ENCODE peak calls at places on chromosomes 16 and 17, in six cellular contexts. V, Y, S, U, L and E are unnamed samples.

GRCh38 chr17:39177256-39177655 is 11.3 kb upstream of the ARL5C start:
- DNase-seq in L (no peak), S (no peak), V (no peak), Y (no peak), U (peak; percentile 73), E (no peak)

GRCh38 chr16:49701867-49702494 is 153.9 kb downstream of the ZNF423 start:
- DNase-seq in Y (no peak), V (no peak), L (no peak), U (no peak), S (no peak), E (peak; percentile 27)

GRCh38 chr16:3047387-3047720 is 993 bp downstream of the MMP25 start:
- DNase-seq in U (no peak), S (no peak), V (no peak), L (no peak), Y (no peak), E (no peak)

GRCh38 chr17:75645889-75646625 is 12.8 kb downstream of the SMIM5 start:
- DNase-seq in V (peak; percentile 83), Y (no peak), S (no peak), U (peak; percentile 94), L (no peak), E (no peak)

GRCh38 chr16:15671530-15672117 is 21.6 kb downstream of the NDE1 start:
- DNase-seq in L (no peak), S (no peak), V (no peak), Y (no peak), U (no peak), E (no peak)

GRCh38 chr17:40314557-40314953 is 5.6 kb downstream of the RARA start:
- DNase-seq in S (peak; percentile 96), Y (peak; percentile 94), U (peak; percentile 98), L (peak; percentile 82), V (peak; percentile 5), E (peak; percentile 93)

GRCh38 chr16:86931410-86931941 is 353.1 kb downstream of the FOXL1 start:
- DNase-seq in S (no peak), Y (peak; percentile 73), V (no peak), U (no peak), L (peak; percentile 86), E (no peak)

GRCh38 chr17:34542700-34543336 is 36.6 kb upstream of the TMEM132E start:
- DNase-seq in Y (no peak), V (peak; percentile 42), S (no peak), U (peak; percentile 30), L (peak; percentile 17), E (peak; percentile 40)

GRCh38 chr17:19645608-19646250 is 2.8 kb upstream of the ALDH3A2 start:
- DNase-seq in S (no peak), U (peak; percentile 61), V (peak; percentile 74), L (peak; percentile 10), Y (no peak), E (no peak)

GRCh38 chr16:72986011-72986410 is 61.9 kb downstream of the ZFHX3 start:
- DNase-seq in S (no peak), U (no peak), L (peak; percentile 41), V (no peak), Y (no peak), E (no peak)

GRCh38 chr16:59327894-59328293 is 593.8 kb upstream of the GOT2 start:
- DNase-seq in Y (no peak), S (no peak), U (no peak), V (no peak), L (no peak), E (no peak)

GRCh38 chr16:12584488-12585233 is 219.0 kb downstream of the CPPED1 start:
- DNase-seq in V (no peak), U (no peak), Y (peak; percentile 77), L (no peak), S (no peak), E (no peak)

GRCh38 chr16:75256059-75256870 is 4.8 kb upstream of the BCAR1 start:
- DNase-seq in L (no peak), S (no peak), Y (no peak), V (no peak), U (no peak), E (no peak)

GRCh38 chr16:79278506-79278905 is 322.0 kb downstream of the MAF start:
- DNase-seq in U (no peak), V (no peak), Y (no peak), L (no peak), S (no peak), E (no peak)

GRCh38 chr16:8678068-8678927 is 3.9 kb downstream of the ABAT start:
- DNase-seq in U (peak; percentile 37), S (no peak), L (peak; percentile 27), V (no peak), Y (peak; percentile 84), E (no peak)

GRCh38 chr17:78958556-78959191 is 21.0 kb downstream of the LGALS3BP start:
- DNase-seq in Y (no peak), V (no peak), L (no peak), U (peak; percentile 68), S (no peak), E (no peak)

GRCh38 chr16:31451681-31452351 is 7.5 kb upstream of the ARMC5 start:
- DNase-seq in S (no peak), Y (peak; percentile 69), U (peak; percentile 85), L (peak; percentile 64), V (no peak), E (no peak)

GRCh38 chr17:3961564-3962047 is 2.6 kb downstream of the ATP2A3 start:
- DNase-seq in S (no peak), U (no peak), Y (no peak), L (no peak), V (no peak), E (no peak)

GRCh38 chr17:65123757-65124675 is 13.2 kb upstream of the RGS9 start:
- DNase-seq in S (no peak), L (no peak), U (peak; percentile 33), Y (no peak), V (no peak), E (no peak)

GRCh38 chr16:6146874-6147425 is 1049.4 kb upstream of the EEF2KMT start:
- DNase-seq in U (no peak), V (no peak), Y (no peak), S (no peak), L (no peak), E (no peak)

GRCh38 chr16:47392114-47392513 is 68.7 kb downstream of the ITFG1 start:
- DNase-seq in Y (peak; percentile 57), S (no peak), V (peak; percentile 31), U (no peak), L (peak; percentile 56), E (no peak)

GRCh38 chr17:82892869-82893565 is 53.2 kb upstream of the ZNF750 start:
- DNase-seq in L (no peak), Y (no peak), U (no peak), V (no peak), S (no peak), E (no peak)

GRCh38 chr17:70901870-70902269 is 732.5 kb downstream of the KCNJ2 start:
- DNase-seq in S (no peak), Y (no peak), U (no peak), L (no peak), V (no peak), E (no peak)

GRCh38 chr16:2586241-2586640 is 48.4 kb downstream of the PDPK1 start:
- DNase-seq in Y (no peak), V (no peak), U (no peak), S (no peak), L (no peak), E (no peak)

GRCh38 chr17:9644910-9645751 is at the start of gene USP43:
- DNase-seq in L (no peak), V (peak; percentile 67), Y (peak; percentile 81), S (no peak), U (peak; percentile 72), E (no peak)

GRCh38 chr17:20997711-20998570 is 44.9 kb downstream of the USP22 start:
- DNase-seq in S (no peak), Y (no peak), V (no peak), U (no peak), L (no peak), E (no peak)
- TF ChIP-seq CTCF in S (no peak), Y (no peak), V (no peak), U (no peak), L (no peak), E (no peak)

DNA sequence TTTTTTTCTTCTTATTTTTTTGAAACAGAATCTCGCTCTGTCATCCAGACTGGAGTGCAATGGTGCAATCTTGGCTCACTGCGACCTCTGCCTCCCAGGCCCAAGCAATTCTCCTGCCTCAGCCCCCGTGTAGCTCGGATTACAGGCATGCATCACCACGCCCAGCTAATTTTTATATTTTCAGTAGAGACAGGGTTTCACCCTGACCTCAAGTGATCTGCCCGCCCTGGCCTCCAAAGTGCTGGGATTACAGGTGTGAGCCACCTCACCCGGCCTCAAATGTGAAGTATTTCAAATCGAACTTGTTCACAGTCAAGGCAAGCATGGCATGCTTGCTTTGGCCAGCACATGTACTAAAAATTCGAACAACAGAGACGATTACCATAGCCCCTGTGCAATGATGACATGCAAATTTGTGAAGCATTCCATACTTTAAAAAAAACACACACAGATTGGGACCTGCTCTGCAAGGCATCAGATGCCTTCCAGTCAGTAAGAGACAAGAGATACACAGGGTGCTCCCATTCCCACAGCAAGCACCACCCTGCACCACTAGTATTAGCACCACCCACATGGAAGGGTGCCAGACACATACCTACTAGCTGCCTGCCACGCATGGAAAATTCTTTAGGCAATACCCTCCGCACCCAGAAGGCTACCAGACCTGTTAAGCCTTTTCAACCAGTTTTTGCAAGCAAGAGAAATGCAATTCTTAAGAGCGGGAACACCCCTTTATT is 47.2 kb downstream of the ANKRD11 start:
- DNase-seq in U (peak; percentile 69), V (no peak), L (peak; percentile 53), Y (peak; percentile 88), S (no peak), E (no peak)
- TF ChIP-seq CTCF in U (no peak), V (no peak), L (peak; percentile 17), Y (peak; percentile 25), S (peak; percentile 27), E (no peak)

GRCh38 chr16:55061126-55061525 is 130.5 kb downstream of the IRX5 start:
- DNase-seq in S (no peak), V (no peak), U (no peak), Y (no peak), L (no peak), E (no peak)
- TF ChIP-seq CTCF in S (no peak), V (no peak), U (no peak), Y (no peak), L (no peak), E (no peak)

GRCh38 chr17:57939797-57940196 is 15.4 kb downstream of the CUEDC1 start:
- DNase-seq in S (no peak), V (peak; percentile 75), U (no peak), L (no peak), Y (no peak), E (no peak)

GRCh38 chr17:57938061-57938502 is 17.1 kb downstream of the CUEDC1 start:
- DNase-seq in L (no peak), Y (no peak), S (no peak), V (no peak), U (no peak), E (no peak)

GRCh38 chr17:57935833-57936807 is 19.1 kb downstream of the CUEDC1 start:
- DNase-seq in U (no peak), L (no peak), V (no peak), Y (no peak), S (no peak), E (no peak)

GRCh38 chr17:57940217-57940616 is 15.0 kb downstream of the CUEDC1 start:
- DNase-seq in L (no peak), Y (no peak), U (peak; percentile 55), S (no peak), V (no peak), E (no peak)

DNA sequence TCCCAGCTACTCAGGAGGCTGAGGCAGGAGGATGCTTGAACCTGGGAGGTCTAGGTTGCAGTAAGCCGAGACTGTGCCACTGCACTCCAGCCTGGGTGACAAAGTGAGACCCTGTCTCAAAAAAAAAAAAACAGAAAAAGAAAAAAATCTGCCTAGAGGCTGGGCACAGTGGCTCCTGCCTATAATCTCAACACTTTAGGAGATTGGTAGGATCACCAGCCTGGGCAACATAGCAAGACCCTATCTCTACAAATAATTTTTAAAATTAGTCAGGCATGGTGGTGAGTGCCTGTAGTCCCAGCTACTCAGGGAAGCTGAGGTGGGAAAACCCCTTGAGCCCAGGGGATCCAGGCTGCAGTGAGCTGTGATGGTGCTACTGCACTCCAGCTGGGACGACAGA is 17.7 kb downstream of the CUEDC1 start:
- DNase-seq in Y (no peak), V (no peak), U (no peak), S (no peak), L (no peak), E (no peak)
- TF ChIP-seq CTCF in Y (no peak), V (no peak), U (no peak), S (no peak), L (no peak), E (no peak)